ENCODE peak calls at places on chromosomes 12 and 14, in four cellular contexts. One of them, this sample, is unnamed.

GRCh38 chr12:104533134-104533533 is 76.4 kb downstream of the CHST11 start:
- DNase-seq in GM12878: no peak
- DNase-seq in K562: no peak
- DNase-seq in H1: no peak
- DNase-seq in this sample: no peak

GRCh38 chr12:106345739-106346138 is 11.8 kb upstream of the POLR3B start:
- DNase-seq in GM12878: no peak
- DNase-seq in H1: no peak
- DNase-seq in K562: no peak
- DNase-seq in this sample: peak; percentile 25

GRCh38 chr14:21476526-21476924 is 234 bp downstream of the RAB2B start:
- DNase-seq in H1: no peak
- DNase-seq in GM12878: no peak
- DNase-seq in K562: peak; percentile 79
- DNase-seq in this sample: peak; percentile 83

GRCh38 chr12:8911606-8912268 is 2.6 kb upstream of the PHC1 start:
- DNase-seq in GM12878: no peak
- DNase-seq in H1: no peak
- DNase-seq in K562: no peak
- DNase-seq in this sample: no peak

GRCh38 chr14:88269816-88270416 is 53.2 kb downstream of the KCNK10 start:
- DNase-seq in H1: no peak
- DNase-seq in GM12878: no peak
- DNase-seq in K562: no peak
- DNase-seq in this sample: no peak

GRCh38 chr12:100138048-100138907 is 4.4 kb downstream of the BLTP3B start:
- DNase-seq in K562: no peak
- DNase-seq in GM12878: no peak
- DNase-seq in H1: no peak
- DNase-seq in this sample: no peak

GRCh38 chr14:31261859-31262739 is 54.5 kb upstream of the HECTD1 start:
- DNase-seq in K562: no peak
- DNase-seq in GM12878: peak; percentile 37
- DNase-seq in H1: no peak
- DNase-seq in this sample: no peak

GRCh38 chr14:50944647-50945413 is 547 bp upstream of the PYGL start:
- DNase-seq in GM12878: no peak
- DNase-seq in H1: no peak
- DNase-seq in K562: no peak
- DNase-seq in this sample: no peak

GRCh38 chr14:50425816-50426215 is 29.1 kb upstream of the CDKL1 start:
- DNase-seq in K562: no peak
- DNase-seq in H1: no peak
- DNase-seq in GM12878: no peak
- DNase-seq in this sample: no peak

GRCh38 chr12:131167334-131167733 is 213.6 kb downstream of the ADGRD1 start:
- DNase-seq in K562: no peak
- DNase-seq in H1: no peak
- DNase-seq in GM12878: no peak
- DNase-seq in this sample: no peak
- TF ChIP-seq TAF1 in K562: no peak
- TF ChIP-seq TAF1 in H1: no peak
- TF ChIP-seq TAF1 in GM12878: no peak
- TF ChIP-seq TAF1 in this sample: no peak

DNA sequence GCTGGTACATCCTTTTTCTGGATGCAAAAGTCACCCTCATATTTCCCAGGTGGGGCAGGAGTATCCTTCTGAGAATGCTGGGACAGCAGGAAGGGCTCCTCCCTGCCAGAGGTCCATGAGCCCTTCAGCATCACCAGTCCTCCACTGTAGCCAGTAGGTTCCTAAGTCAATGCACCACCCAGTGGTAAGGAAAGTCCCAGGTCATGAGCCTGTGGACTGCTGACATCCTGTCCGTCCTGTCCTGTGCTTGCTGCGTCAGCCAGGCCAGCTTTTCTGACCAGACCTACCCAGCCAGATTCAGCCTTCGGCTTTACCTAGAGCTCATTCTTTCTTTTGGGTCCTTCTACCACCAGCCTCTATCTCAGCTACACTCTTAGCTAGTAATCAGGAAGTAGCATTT is 23.0 kb upstream of the ACTN1 start:
- DNase-seq in GM12878: no peak
- DNase-seq in H1: no peak
- DNase-seq in K562: peak; percentile 11
- DNase-seq in this sample: no peak
- TF ChIP-seq USF2 in GM12878: no peak
- TF ChIP-seq USF2 in H1: no peak
- TF ChIP-seq USF2 in K562: no peak
- TF ChIP-seq USF2 in this sample: no peak

GRCh38 chr12:116320839-116321238 is 43.3 kb upstream of the MED13L start:
- DNase-seq in K562: no peak
- DNase-seq in H1: no peak
- DNase-seq in GM12878: no peak
- DNase-seq in this sample: no peak
- TF ChIP-seq NRF1 in K562: no peak
- TF ChIP-seq NRF1 in H1: no peak
- TF ChIP-seq NRF1 in GM12878: no peak
- TF ChIP-seq NRF1 in this sample: no peak

GRCh38 chr14:68932686-68933085 is 46.4 kb downstream of the ACTN1 start:
- DNase-seq in K562: no peak
- DNase-seq in GM12878: no peak
- DNase-seq in H1: no peak
- DNase-seq in this sample: no peak

GRCh38 chr14:68932219-68932618 is 46.9 kb downstream of the ACTN1 start:
- DNase-seq in GM12878: no peak
- DNase-seq in H1: no peak
- DNase-seq in K562: no peak
- DNase-seq in this sample: no peak

GRCh38 chr14:68931474-68932051 is 47.5 kb downstream of the ACTN1 start:
- DNase-seq in GM12878: no peak
- DNase-seq in K562: no peak
- DNase-seq in H1: no peak
- DNase-seq in this sample: no peak

GRCh38 chr14:68929623-68930307 is 49.3 kb downstream of the ACTN1 start:
- DNase-seq in H1: no peak
- DNase-seq in GM12878: no peak
- DNase-seq in K562: no peak
- DNase-seq in this sample: no peak

GRCh38 chr14:68931063-68931462 is 48.0 kb downstream of the ACTN1 start:
- DNase-seq in H1: no peak
- DNase-seq in GM12878: no peak
- DNase-seq in K562: no peak
- DNase-seq in this sample: no peak
- TF ChIP-seq TAF1 in H1: no peak
- TF ChIP-seq TAF1 in GM12878: no peak
- TF ChIP-seq TAF1 in K562: no peak
- TF ChIP-seq TAF1 in this sample: no peak

GRCh38 chr12:113136128-113136989 is 798 bp upstream of the RASAL1 start:
- DNase-seq in GM12878: no peak
- DNase-seq in H1: peak; percentile 71
- DNase-seq in K562: peak; percentile 61
- DNase-seq in this sample: peak; percentile 50
- TF ChIP-seq USF2 in GM12878: no peak
- TF ChIP-seq USF2 in H1: no peak
- TF ChIP-seq USF2 in K562: no peak
- TF ChIP-seq USF2 in this sample: no peak

GRCh38 chr12:13173537-13173936 is 23.0 kb upstream of the EMP1 start:
- DNase-seq in H1: peak; percentile 44
- DNase-seq in K562: no peak
- DNase-seq in GM12878: peak; percentile 80
- DNase-seq in this sample: no peak
- TF ChIP-seq NRF1 in H1: no peak
- TF ChIP-seq NRF1 in K562: no peak
- TF ChIP-seq NRF1 in GM12878: no peak
- TF ChIP-seq NRF1 in this sample: no peak

GRCh38 chr12:27178723-27179398 is 65.2 kb upstream of the STK38L start:
- DNase-seq in K562: no peak
- DNase-seq in GM12878: no peak
- DNase-seq in H1: no peak
- DNase-seq in this sample: no peak

GRCh38 chr12:27177716-27178115 is 66.4 kb upstream of the STK38L start:
- DNase-seq in H1: no peak
- DNase-seq in GM12878: no peak
- DNase-seq in K562: no peak
- DNase-seq in this sample: no peak

GRCh38 chr12:27179399-27180214 is 64.5 kb upstream of the STK38L start:
- DNase-seq in K562: no peak
- DNase-seq in GM12878: peak; percentile 96
- DNase-seq in H1: no peak
- DNase-seq in this sample: no peak

GRCh38 chr12:27178251-27178650 is 65.8 kb upstream of the STK38L start:
- DNase-seq in H1: no peak
- DNase-seq in GM12878: no peak
- DNase-seq in K562: no peak
- DNase-seq in this sample: no peak

GRCh38 chr12:27176765-27177164 is 67.3 kb upstream of the STK38L start:
- DNase-seq in H1: no peak
- DNase-seq in GM12878: no peak
- DNase-seq in K562: no peak
- DNase-seq in this sample: no peak
- TF ChIP-seq TAF1 in H1: no peak
- TF ChIP-seq TAF1 in GM12878: no peak
- TF ChIP-seq TAF1 in K562: no peak
- TF ChIP-seq TAF1 in this sample: no peak

DNA sequence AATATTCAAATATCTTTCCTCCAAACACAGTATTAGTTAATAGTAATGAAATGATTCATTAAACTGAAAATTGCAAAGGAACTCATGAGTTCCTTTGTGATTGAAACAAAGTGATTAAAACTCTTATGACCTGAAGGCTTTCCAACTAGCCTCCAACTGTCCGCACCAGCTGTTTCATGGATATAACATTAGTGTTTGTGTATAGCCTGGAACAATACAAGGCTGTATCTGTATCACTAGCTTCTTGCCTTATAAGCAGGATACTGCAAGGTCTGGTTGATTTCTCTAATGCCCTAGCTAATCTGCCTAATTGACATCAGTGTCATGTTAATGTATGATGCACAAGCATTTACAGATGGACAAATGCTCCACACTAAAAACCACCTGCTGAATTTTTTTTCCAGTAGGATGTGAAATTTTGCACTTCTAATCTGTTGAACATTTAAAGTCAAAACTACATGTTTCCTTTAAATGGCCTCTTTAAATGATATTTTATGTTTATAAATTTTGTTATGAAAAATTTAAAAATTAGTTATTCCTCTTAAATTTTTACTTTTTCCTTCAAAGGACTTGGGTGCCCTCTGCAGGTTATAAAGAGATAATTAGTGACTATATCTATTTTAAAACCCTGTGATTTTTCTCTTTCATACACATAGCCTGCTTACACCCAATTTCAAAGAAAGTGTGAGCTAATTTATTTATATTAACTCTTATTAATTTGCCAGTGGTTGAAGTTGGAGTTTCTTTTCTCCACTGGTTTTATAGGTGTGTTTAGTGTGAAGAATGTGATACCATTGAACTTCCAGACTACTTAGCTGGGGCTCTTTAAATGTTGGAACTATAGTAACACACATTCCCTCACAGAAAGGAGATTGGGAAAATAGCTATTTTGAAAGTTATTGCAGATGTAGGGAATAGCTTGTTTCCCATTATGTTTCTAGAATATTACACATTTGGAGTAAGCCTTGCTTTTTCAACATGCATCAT is 25.4 kb downstream of the AP5M1 start:
- DNase-seq in GM12878: no peak
- DNase-seq in H1: no peak
- DNase-seq in K562: no peak
- DNase-seq in this sample: no peak
- TF ChIP-seq USF2 in GM12878: no peak
- TF ChIP-seq USF2 in H1: no peak
- TF ChIP-seq USF2 in K562: no peak
- TF ChIP-seq USF2 in this sample: no peak

DNA sequence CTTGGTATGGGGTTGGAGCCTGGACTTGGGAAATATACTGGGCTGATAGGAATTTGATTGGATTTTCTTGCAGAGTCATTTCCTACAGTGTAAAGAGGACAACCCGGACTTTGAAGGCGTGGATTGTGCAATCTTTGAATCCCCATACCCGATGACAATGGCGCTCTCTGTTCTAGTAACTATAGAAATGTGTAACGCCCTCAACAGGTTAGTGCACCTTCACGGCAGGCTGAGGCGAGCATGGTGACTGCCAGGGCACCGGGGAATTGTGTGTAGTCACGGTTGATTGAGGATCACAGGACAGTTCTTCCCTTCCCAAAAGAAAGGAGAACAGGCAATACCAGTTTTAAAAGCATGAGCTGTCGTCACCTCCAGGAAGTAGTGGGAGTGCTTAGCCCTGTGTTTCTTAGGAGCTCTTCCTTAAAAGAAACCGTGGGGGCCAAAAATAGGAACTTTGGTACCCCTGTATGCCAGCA is 58.3 kb downstream of the ANAPC7 start:
- DNase-seq in K562: no peak
- DNase-seq in GM12878: no peak
- DNase-seq in H1: no peak
- DNase-seq in this sample: no peak
- TF ChIP-seq NRF1 in K562: no peak
- TF ChIP-seq NRF1 in GM12878: no peak
- TF ChIP-seq NRF1 in H1: no peak
- TF ChIP-seq NRF1 in this sample: no peak

DNA sequence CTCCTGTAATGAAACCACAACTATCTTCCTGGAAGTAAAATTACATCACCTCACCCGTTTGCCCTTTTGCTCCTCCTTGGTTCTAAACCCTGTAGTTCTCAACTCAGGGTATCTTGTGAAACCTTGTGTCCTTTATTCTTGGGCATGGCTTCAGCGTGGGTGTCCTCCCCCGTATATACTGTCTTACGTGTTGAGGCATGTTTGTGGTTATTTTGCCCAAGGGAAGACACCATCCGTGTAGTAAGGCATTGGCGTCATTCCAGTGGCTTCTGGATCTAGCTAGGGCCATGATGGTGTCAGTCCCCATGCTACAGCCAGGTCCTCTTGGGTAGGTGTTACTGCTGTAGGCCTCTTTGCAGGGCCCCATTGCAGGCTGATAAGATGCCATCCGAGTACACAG is 115.4 kb downstream of the ZFP36L1 start:
- DNase-seq in GM12878: no peak
- DNase-seq in K562: no peak
- DNase-seq in H1: no peak
- DNase-seq in this sample: no peak
- TF ChIP-seq TAF1 in GM12878: no peak
- TF ChIP-seq TAF1 in K562: no peak
- TF ChIP-seq TAF1 in H1: no peak
- TF ChIP-seq TAF1 in this sample: no peak

This sample was measured in SK-N-SH.